ENCODE peak calls at places on chromosomes 16 and 17, in four cellular contexts. T is progenitor cell of endocrine pancreas, B is retinal pigment epithelial cell, X is dorsolateral prefrontal cortex. J is an unnamed sample.

GRCh38 chr17:20116683-20117309 is 107.6 kb downstream of the SPECC1 start:
- DNase-seq in X (peak), T (peak), B (no peak), J (no peak)

GRCh38 chr16:50600582-50601283 is 52.5 kb downstream of the NKD1 start:
- DNase-seq in X (no peak), T (no peak), B (no peak), J (no peak)

GRCh38 chr17:71412803-71413202 is 708.0 kb upstream of the SOX9 start:
- DNase-seq in X (no peak), B (peak), T (no peak), J (peak)

GRCh38 chr16:73298562-73298961 is 250.6 kb upstream of the ZFHX3 start:
- DNase-seq in B (no peak), X (no peak), T (no peak), J (no peak)

GRCh38 chr17:71339219-71339618 is 781.6 kb upstream of the SOX9 start:
- DNase-seq in T (no peak), X (no peak), B (peak), J (no peak)

GRCh38 chr16:67284699-67285646 is 5.6 kb downstream of the PLEKHG4 start:
- DNase-seq in B (no peak), T (peak), X (peak), J (no peak)

GRCh38 chr16:58481931-58482330 is 18.0 kb upstream of the NDRG4 start:
- DNase-seq in X (no peak), B (no peak), T (no peak), J (no peak)

GRCh38 chr16:1466968-1467521 is 7.8 kb downstream of the CLCN7 start:
- DNase-seq in T (no peak), X (no peak), B (no peak), J (no peak)

GRCh38 chr16:80948886-80949502 is 57.7 kb downstream of the CMC2 start:
- DNase-seq in B (no peak), X (peak), T (no peak), J (no peak)

GRCh38 chr17:16040710-16041251 is 41.2 kb downstream of the TTC19 start:
- DNase-seq in B (peak), X (no peak), T (no peak), J (peak)

GRCh38 chr16:81467072-81467471 is 22.5 kb downstream of the CMIP start:
- DNase-seq in B (no peak), X (no peak), T (no peak), J (no peak)

DNA sequence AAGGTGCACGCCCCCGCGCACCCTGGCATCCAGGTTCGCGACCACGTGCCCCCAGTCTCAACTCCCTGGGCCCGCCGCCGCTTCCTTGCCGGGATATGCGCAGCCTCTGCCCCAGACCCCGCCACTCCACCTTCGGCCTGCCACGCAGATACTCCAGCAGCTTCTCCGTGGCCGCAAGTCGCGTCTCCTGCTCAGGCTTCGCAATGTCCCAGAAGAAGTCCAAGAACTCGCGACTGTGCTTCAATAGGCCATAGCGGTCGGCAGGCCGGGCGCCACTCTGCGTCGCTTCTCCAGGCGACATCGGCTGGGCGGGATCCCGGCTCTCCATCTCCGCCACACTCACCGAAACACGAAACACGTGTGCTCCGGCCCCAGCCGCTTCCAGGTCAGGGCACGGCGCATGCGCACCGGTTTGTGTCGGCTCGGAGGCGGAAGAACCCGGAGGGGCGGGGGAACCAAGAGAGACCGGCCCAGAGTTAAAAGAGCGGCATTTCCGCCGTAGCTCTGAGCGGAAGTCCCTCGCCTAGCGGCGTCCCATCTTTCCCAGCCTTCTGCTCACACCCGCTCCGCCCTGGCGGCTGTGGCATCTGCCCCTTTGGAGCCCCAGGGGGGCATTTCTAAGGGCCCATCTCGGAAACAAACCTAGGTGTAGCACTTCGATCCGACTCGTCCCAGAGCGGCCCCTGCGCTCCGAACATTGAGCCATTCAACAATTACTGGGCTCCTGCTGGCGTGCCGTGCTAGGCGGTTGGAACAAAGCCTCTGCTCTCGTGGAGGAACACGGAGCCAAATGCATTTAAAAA is at the start of gene MYBBP1A:
- DNase-seq in T (peak), B (peak), X (peak), J (peak)
- TF ChIP-seq CTCF in T (peak), B (peak), X (peak), J (peak)

GRCh38 chr17:81907219-81908145 is 3.7 kb downstream of the PCYT2 start:
- DNase-seq in X (no peak), B (no peak), T (no peak), J (no peak)
- TF ChIP-seq CTCF in X (no peak), B (no peak), T (no peak), J (no peak)

DNA sequence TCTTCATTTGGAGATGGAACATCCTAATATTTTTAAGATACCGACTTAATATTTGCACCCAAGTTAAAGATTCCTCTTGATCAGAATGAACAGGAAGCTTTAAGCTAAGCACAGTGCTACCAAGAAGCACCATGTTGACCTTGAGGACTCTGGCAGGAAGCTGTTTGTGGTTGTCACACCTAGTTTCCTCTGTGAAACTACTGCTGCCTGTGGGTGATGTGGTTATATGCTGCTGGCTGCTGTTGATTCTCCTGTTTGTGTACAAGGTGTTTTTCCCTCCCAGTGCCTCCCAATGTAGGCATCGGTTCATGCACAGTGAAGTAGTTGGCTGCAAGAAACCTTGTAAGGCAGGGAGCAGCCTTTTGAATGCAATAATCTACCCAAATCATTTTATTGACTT is 23.4 kb downstream of the RBL2 start:
- DNase-seq in B (no peak), T (no peak), X (no peak), J (no peak)
- TF ChIP-seq CTCF in B (no peak), T (no peak), X (no peak), J (no peak)

GRCh38 chr16:15986261-15986660 is 36.8 kb downstream of the ABCC1 start:
- DNase-seq in B (no peak), X (no peak), T (no peak), J (no peak)
- TF ChIP-seq CTCF in B (no peak), X (no peak), T (no peak), J (no peak)

DNA sequence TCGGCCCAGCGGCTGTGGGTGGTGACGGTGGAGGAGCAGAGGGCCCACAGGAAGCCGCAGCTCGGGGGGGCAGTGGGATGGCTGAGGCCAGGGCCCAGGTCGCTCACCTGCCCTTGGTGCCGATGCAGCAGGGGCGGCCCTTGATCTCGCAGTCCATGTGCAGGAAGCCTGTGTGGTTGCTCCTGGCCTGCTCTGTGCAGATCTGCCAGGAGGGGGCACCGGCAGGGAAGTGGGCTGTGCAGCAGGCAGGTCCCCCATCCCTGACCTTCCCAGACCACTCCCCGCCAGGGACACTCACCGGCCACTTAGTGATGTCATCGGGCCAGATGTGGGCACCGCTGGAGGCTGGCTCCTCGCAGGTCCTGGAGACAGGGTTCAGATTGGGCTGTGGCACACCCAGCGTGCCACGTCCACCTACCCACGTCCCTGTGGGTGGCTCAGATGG is 6.2 kb downstream of the AANAT start:
- DNase-seq in T (no peak), B (no peak), X (no peak), J (no peak)
- TF ChIP-seq CTCF in T (peak), B (peak), X (no peak), J (peak)

DNA sequence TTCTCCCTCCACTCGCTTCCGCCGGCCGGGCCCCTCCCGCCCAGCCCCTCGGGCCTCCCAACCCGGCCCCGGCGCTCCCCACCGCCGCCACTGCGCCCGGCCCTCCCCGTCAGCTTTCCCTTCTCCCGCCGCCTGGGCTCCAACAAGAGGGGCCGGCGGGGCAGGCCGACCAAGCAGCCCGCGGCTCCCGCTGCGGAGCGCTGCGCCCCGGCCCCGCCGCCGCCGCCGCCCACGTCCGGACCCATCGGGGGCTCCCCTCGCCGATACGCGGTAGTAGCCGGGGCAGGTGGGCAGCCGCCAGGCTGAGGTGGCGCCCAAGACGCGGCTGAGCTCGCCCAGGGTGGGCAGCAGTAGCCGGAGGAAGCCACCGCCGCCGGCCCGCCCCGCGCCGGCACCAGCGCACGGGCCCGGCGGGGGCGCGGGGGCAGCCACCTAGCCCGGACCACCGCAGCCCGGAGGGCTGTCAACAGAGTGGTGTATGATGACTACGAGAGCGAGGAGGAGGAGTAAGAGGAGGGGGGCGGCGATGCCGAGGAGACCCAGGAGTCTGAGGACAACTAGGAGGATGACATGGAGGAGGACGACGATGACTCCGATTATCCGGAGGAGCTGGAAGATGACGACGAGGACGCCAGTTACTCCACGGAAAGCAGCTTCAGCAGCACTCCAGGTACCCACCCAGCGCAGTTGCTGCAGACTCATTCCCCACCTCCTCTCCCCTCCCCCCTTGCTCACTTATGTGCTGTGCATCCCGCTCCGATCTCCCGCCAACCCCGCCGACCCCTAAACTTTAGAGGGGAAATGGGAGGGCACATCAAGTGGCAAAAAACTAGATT is 498 bp downstream of the LRRC37B start:
- DNase-seq in X (peak), T (peak), B (no peak), J (no peak)
- TF ChIP-seq CTCF in X (peak), T (no peak), B (no peak), J (no peak)

GRCh38 chr17:63948521-63948920 is 16.4 kb upstream of the CD79B start:
- DNase-seq in X (no peak), B (no peak), T (no peak), J (no peak)

GRCh38 chr17:63947711-63948330 is 15.7 kb upstream of the CD79B start:
- DNase-seq in B (no peak), X (no peak), T (no peak), J (no peak)

GRCh38 chr17:63949576-63950250 is 17.6 kb upstream of the CD79B start:
- DNase-seq in B (no peak), X (no peak), T (no peak), J (no peak)

GRCh38 chr17:63954402-63955063 is 18.2 kb downstream of the SCN4A start:
- DNase-seq in B (no peak), X (no peak), T (no peak), J (no peak)

GRCh38 chr17:63950940-63951907 is 19.1 kb upstream of the CD79B start:
- DNase-seq in B (no peak), T (peak), X (no peak), J (no peak)
- TF ChIP-seq CTCF in B (peak), T (peak), X (no peak), J (no peak)

GRCh38 chr17:59845595-59846390 is 47.0 kb downstream of the TUBD1 start:
- DNase-seq in B (no peak), T (no peak), X (peak), J (no peak)
- TF ChIP-seq CTCF in B (no peak), T (no peak), X (no peak), J (no peak)

J was measured in BJ.